ENCODE peak calls at places on chromosomes 11 and 22, in ten cellular contexts. One of them, this sample, is unnamed.

GRCh38 chr22:37803195-37803635 is 4.5 kb upstream of the GCAT start:
- DNase-seq in astrocyte: no peak
- DNase-seq in PC-3: no peak
- DNase-seq in ascending aorta: no peak
- DNase-seq in lung: no peak
- DNase-seq in tibial nerve: no peak
- DNase-seq in GM23338: peak; percentile 79
- DNase-seq in ovary: no peak
- DNase-seq in sigmoid colon: no peak
- DNase-seq in heart right ventricle: no peak
- DNase-seq in this sample: no peak

GRCh38 chr11:44728491-44728910 is 1.7 kb downstream of the TSPAN18 start:
- DNase-seq in sigmoid colon: peak; percentile 72
- DNase-seq in GM23338: peak; percentile 65
- DNase-seq in heart right ventricle: no peak
- DNase-seq in ascending aorta: no peak
- DNase-seq in astrocyte: no peak
- DNase-seq in lung: no peak
- DNase-seq in ovary: no peak
- DNase-seq in PC-3: no peak
- DNase-seq in tibial nerve: no peak
- DNase-seq in this sample: no peak

GRCh38 chr11:13486926-13487660 is 8.7 kb downstream of the PTH start:
- DNase-seq in ovary: peak; percentile 44
- DNase-seq in lung: peak; percentile 79
- DNase-seq in heart right ventricle: peak; percentile 72
- DNase-seq in tibial nerve: no peak
- DNase-seq in astrocyte: no peak
- DNase-seq in ascending aorta: no peak
- DNase-seq in sigmoid colon: no peak
- DNase-seq in GM23338: peak; percentile 87
- DNase-seq in PC-3: no peak
- DNase-seq in this sample: peak; percentile 57

GRCh38 chr11:122791836-122792235 is 46.5 kb upstream of the CRTAM start:
- DNase-seq in PC-3: peak; percentile 52
- DNase-seq in GM23338: no peak
- DNase-seq in lung: no peak
- DNase-seq in tibial nerve: no peak
- DNase-seq in astrocyte: peak; percentile 62
- DNase-seq in heart right ventricle: no peak
- DNase-seq in ovary: no peak
- DNase-seq in ascending aorta: no peak
- DNase-seq in sigmoid colon: no peak
- DNase-seq in this sample: no peak

GRCh38 chr11:13065200-13065787 is 56.2 kb downstream of the RASSF10 start:
- DNase-seq in astrocyte: no peak
- DNase-seq in ascending aorta: no peak
- DNase-seq in sigmoid colon: no peak
- DNase-seq in ovary: no peak
- DNase-seq in heart right ventricle: no peak
- DNase-seq in tibial nerve: no peak
- DNase-seq in GM23338: no peak
- DNase-seq in lung: no peak
- DNase-seq in PC-3: no peak
- DNase-seq in this sample: no peak

GRCh38 chr11:74696932-74697687 is 34.1 kb downstream of the CHRDL2 start:
- DNase-seq in tibial nerve: peak; percentile 44
- DNase-seq in lung: peak; percentile 83
- DNase-seq in ovary: peak; percentile 90
- DNase-seq in PC-3: no peak
- DNase-seq in astrocyte: peak; percentile 92
- DNase-seq in ascending aorta: peak; percentile 51
- DNase-seq in heart right ventricle: peak; percentile 83
- DNase-seq in GM23338: peak; percentile 73
- DNase-seq in sigmoid colon: peak; percentile 97
- DNase-seq in this sample: no peak

GRCh38 chr22:44147821-44148574 is 32.7 kb upstream of the PARVG start:
- DNase-seq in GM23338: peak; percentile 97
- DNase-seq in astrocyte: peak; percentile 82
- DNase-seq in PC-3: no peak
- DNase-seq in sigmoid colon: peak; percentile 86
- DNase-seq in ovary: no peak
- DNase-seq in heart right ventricle: no peak
- DNase-seq in ascending aorta: no peak
- DNase-seq in tibial nerve: no peak
- DNase-seq in lung: no peak
- DNase-seq in this sample: no peak

GRCh38 chr11:77106321-77106720 is 3.7 kb downstream of the OMP start:
- DNase-seq in ovary: no peak
- DNase-seq in GM23338: no peak
- DNase-seq in ascending aorta: no peak
- DNase-seq in astrocyte: peak; percentile 17
- DNase-seq in sigmoid colon: no peak
- DNase-seq in tibial nerve: no peak
- DNase-seq in PC-3: peak; percentile 50
- DNase-seq in lung: no peak
- DNase-seq in heart right ventricle: no peak
- DNase-seq in this sample: no peak

GRCh38 chr11:70079691-70080090 is 1.6 kb downstream of the ANO1 start:
- DNase-seq in sigmoid colon: no peak
- DNase-seq in ascending aorta: no peak
- DNase-seq in GM23338: no peak
- DNase-seq in PC-3: peak; percentile 69
- DNase-seq in lung: no peak
- DNase-seq in astrocyte: no peak
- DNase-seq in heart right ventricle: no peak
- DNase-seq in tibial nerve: no peak
- DNase-seq in ovary: no peak
- DNase-seq in this sample: no peak

GRCh38 chr11:68437927-68438657 is 22.5 kb upstream of the PPP6R3 start:
- DNase-seq in sigmoid colon: no peak
- DNase-seq in PC-3: no peak
- DNase-seq in ovary: no peak
- DNase-seq in astrocyte: no peak
- DNase-seq in GM23338: no peak
- DNase-seq in ascending aorta: no peak
- DNase-seq in heart right ventricle: no peak
- DNase-seq in tibial nerve: no peak
- DNase-seq in lung: no peak
- DNase-seq in this sample: no peak

GRCh38 chr11:66859686-66860448 is 3.0 kb downstream of the LRFN4 start:
- DNase-seq in PC-3: no peak
- DNase-seq in GM23338: no peak
- DNase-seq in ovary: peak; percentile 38
- DNase-seq in tibial nerve: no peak
- DNase-seq in sigmoid colon: peak; percentile 66
- DNase-seq in astrocyte: no peak
- DNase-seq in ascending aorta: no peak
- DNase-seq in heart right ventricle: no peak
- DNase-seq in lung: no peak
- DNase-seq in this sample: no peak

GRCh38 chr11:75200051-75200450 is 40.5 kb upstream of the TPBGL start:
- DNase-seq in ascending aorta: no peak
- DNase-seq in PC-3: no peak
- DNase-seq in GM23338: no peak
- DNase-seq in heart right ventricle: peak; percentile 62
- DNase-seq in tibial nerve: no peak
- DNase-seq in astrocyte: no peak
- DNase-seq in sigmoid colon: peak; percentile 66
- DNase-seq in ovary: peak; percentile 70
- DNase-seq in lung: no peak
- DNase-seq in this sample: no peak

GRCh38 chr22:37746366-37747089 is 49.7 kb downstream of the TRIOBP start:
- DNase-seq in sigmoid colon: no peak
- DNase-seq in ovary: peak; percentile 63
- DNase-seq in lung: no peak
- DNase-seq in GM23338: no peak
- DNase-seq in astrocyte: no peak
- DNase-seq in ascending aorta: no peak
- DNase-seq in PC-3: no peak
- DNase-seq in heart right ventricle: no peak
- DNase-seq in tibial nerve: no peak
- DNase-seq in this sample: peak; percentile 4

GRCh38 chr11:12494699-12495098 is 117.3 kb downstream of the PARVA start:
- DNase-seq in heart right ventricle: no peak
- DNase-seq in astrocyte: peak; percentile 83
- DNase-seq in sigmoid colon: no peak
- DNase-seq in tibial nerve: no peak
- DNase-seq in ovary: no peak
- DNase-seq in GM23338: no peak
- DNase-seq in PC-3: no peak
- DNase-seq in lung: no peak
- DNase-seq in ascending aorta: no peak
- DNase-seq in this sample: no peak

DNA sequence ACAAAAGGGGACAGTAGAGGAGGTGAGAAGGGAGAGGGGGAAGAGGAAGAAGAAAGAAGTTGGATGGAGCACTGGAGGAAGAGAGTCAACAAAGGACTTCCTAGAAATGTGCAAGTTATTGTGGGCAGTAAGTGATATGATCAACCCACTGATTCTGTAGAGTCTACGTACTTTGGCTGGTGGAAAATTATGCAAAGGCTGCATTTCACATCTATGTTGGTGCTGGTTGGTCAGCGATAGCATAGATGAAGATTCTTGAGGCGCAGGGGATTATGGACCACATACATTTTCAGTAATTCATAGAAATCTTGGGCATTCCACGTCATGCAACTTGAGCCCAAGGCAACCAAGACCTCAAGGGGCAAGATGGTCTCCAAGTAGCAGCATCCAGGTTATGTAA is 12.6 kb upstream of the BIRC3 start:
- DNase-seq in heart right ventricle: no peak
- DNase-seq in GM23338: no peak
- DNase-seq in ovary: no peak
- DNase-seq in sigmoid colon: no peak
- DNase-seq in lung: no peak
- DNase-seq in tibial nerve: no peak
- DNase-seq in astrocyte: no peak
- DNase-seq in PC-3: no peak
- DNase-seq in ascending aorta: no peak
- DNase-seq in this sample: no peak
- H3K4me1 ChIP-seq in heart right ventricle: peaks cover 10% of the 10 kb centered on the region
- H3K4me1 ChIP-seq in GM23338: peaks cover 11% of the 10 kb centered on the region
- H3K4me1 ChIP-seq in ovary: peaks cover 2% of the 10 kb centered on the region
- H3K4me1 ChIP-seq in sigmoid colon: no peaks in the 10 kb centered on the region
- H3K4me1 ChIP-seq in lung: peaks cover 3% of the 10 kb centered on the region
- H3K4me1 ChIP-seq in tibial nerve: peaks cover 11% of the 10 kb centered on the region
- H3K4me1 ChIP-seq in astrocyte: no peaks in the 10 kb centered on the region
- H3K4me1 ChIP-seq in PC-3: peaks cover 37% of the 10 kb centered on the region
- H3K4me1 ChIP-seq in ascending aorta: no peaks in the 10 kb centered on the region
- H3K4me1 ChIP-seq in this sample: peaks cover 80% of the 10 kb centered on the region

DNA sequence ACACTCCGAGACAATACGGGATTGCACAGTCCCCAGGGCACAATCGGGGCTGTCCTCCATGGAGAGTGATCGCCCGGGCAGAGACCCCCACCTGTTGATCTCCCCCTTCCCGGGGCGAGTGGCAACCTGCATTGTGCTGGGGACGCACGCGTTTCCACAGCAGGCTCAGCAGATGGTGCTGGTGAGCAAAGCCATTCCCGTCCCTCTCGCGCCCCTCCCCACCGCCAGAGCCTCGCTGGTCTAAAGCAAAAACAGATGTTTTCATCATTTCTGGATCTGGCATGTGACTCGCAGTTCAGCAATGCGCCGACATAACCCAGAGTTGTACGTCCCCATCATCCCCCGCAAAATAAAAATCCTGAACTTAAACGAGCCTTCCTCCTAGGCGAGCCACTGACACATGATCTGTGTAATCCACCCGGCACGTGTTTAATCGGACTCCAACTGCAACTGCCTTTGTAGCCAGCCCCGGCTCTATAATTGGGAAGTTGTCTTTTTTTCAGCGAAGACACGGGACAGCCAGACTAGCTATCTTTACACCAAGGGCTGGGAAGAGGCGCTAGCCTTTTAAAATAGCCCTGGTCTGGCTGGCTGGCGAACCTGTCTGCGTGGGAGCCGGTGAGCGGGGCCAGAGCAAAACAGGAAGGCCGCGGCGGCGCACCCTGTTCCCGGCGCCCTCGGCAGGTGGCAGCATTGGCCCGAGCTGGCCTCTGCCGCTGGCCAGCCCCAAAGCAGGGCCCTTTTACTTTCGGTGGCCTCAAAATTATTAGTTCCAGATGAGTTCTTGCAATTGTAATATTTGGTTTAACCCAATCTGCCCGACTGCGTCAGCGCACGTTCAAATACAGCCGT is 202.9 kb upstream of the SORL1-AS1 start:
- DNase-seq in ovary: peak; percentile 96
- DNase-seq in PC-3: peak; percentile 89
- DNase-seq in GM23338: peak; percentile 91
- DNase-seq in tibial nerve: peak; percentile 79
- DNase-seq in lung: peak; percentile 81
- DNase-seq in astrocyte: peak; percentile 96
- DNase-seq in sigmoid colon: peak; percentile 95
- DNase-seq in ascending aorta: peak; percentile 56
- DNase-seq in heart right ventricle: peak; percentile 88
- DNase-seq in this sample: peak; percentile 27
- H3K27me3 ChIP-seq in ovary: no peaks in the 10 kb centered on the region
- H3K27me3 ChIP-seq in PC-3: no peaks in the 10 kb centered on the region
- H3K27me3 ChIP-seq in GM23338: no peaks in the 10 kb centered on the region
- H3K27me3 ChIP-seq in tibial nerve: no peaks in the 10 kb centered on the region
- H3K27me3 ChIP-seq in lung: no peaks in the 10 kb centered on the region
- H3K27me3 ChIP-seq in astrocyte: no peaks in the 10 kb centered on the region
- H3K27me3 ChIP-seq in sigmoid colon: no peaks in the 10 kb centered on the region
- H3K27me3 ChIP-seq in ascending aorta: no peaks in the 10 kb centered on the region
- H3K27me3 ChIP-seq in heart right ventricle: no peaks in the 10 kb centered on the region
- H3K27me3 ChIP-seq in this sample: no peaks in the 10 kb centered on the region

DNA sequence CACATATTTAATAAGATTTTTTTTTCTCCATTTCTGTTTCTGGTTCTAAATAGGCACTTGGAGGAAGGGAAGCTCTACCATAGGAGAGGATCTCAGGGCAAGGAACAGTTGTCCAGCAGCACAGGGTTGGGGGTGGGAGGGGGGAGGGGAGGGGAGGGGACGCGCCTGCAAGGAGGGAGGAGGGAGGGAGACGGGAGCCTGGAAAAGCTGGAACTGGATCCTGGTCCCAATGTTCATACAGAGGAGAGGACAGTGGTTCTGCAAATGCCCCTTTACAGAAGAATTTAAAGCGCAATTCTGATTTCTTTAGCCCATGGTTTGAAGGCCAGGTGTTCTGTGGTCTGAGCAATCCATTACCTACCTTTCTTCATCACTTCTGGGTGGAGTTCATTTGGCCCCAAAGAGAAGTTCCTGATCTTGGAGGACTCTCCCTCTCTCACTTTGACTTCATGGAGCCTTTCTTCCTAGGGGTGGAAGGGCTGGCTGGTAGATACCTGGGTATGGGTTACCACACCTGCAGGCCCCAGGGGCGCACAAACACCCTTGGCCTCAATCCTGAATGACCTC is 348.9 kb upstream of the NCAM1 start:
- DNase-seq in astrocyte: no peak
- DNase-seq in tibial nerve: no peak
- DNase-seq in GM23338: peak; percentile 59
- DNase-seq in sigmoid colon: no peak
- DNase-seq in PC-3: no peak
- DNase-seq in lung: no peak
- DNase-seq in ovary: no peak
- DNase-seq in ascending aorta: no peak
- DNase-seq in heart right ventricle: no peak
- DNase-seq in this sample: no peak
- H3K4me1 ChIP-seq in astrocyte: peaks cover 29% of the 10 kb centered on the region
- H3K4me1 ChIP-seq in tibial nerve: peaks cover 8% of the 10 kb centered on the region
- H3K4me1 ChIP-seq in GM23338: peaks cover 10% of the 10 kb centered on the region
- H3K4me1 ChIP-seq in sigmoid colon: no peaks in the 10 kb centered on the region
- H3K4me1 ChIP-seq in PC-3: peaks cover 5% of the 10 kb centered on the region
- H3K4me1 ChIP-seq in lung: no peaks in the 10 kb centered on the region
- H3K4me1 ChIP-seq in ovary: no peaks in the 10 kb centered on the region
- H3K4me1 ChIP-seq in ascending aorta: peaks cover 7% of the 10 kb centered on the region
- H3K4me1 ChIP-seq in heart right ventricle: peaks cover 27% of the 10 kb centered on the region
- H3K4me1 ChIP-seq in this sample: no peaks in the 10 kb centered on the region

GRCh38 chr22:49300241-49300640 is 527.4 kb downstream of the BRD1 start:
- DNase-seq in heart right ventricle: no peak
- DNase-seq in GM23338: no peak
- DNase-seq in sigmoid colon: no peak
- DNase-seq in astrocyte: no peak
- DNase-seq in tibial nerve: no peak
- DNase-seq in ovary: no peak
- DNase-seq in ascending aorta: no peak
- DNase-seq in PC-3: no peak
- DNase-seq in lung: no peak
- DNase-seq in this sample: no peak
- H3K27me3 ChIP-seq in heart right ventricle: peaks cover 14% of the 10 kb centered on the region
- H3K27me3 ChIP-seq in GM23338: no peaks in the 10 kb centered on the region
- H3K27me3 ChIP-seq in sigmoid colon: peaks cover 4% of the 10 kb centered on the region
- H3K27me3 ChIP-seq in astrocyte: no peaks in the 10 kb centered on the region
- H3K27me3 ChIP-seq in tibial nerve: no peaks in the 10 kb centered on the region
- H3K27me3 ChIP-seq in ovary: no peaks in the 10 kb centered on the region
- H3K27me3 ChIP-seq in ascending aorta: no peaks in the 10 kb centered on the region
- H3K27me3 ChIP-seq in PC-3: no peaks in the 10 kb centered on the region
- H3K27me3 ChIP-seq in lung: peaks cover 6% of the 10 kb centered on the region
- H3K27me3 ChIP-seq in this sample: no peaks in the 10 kb centered on the region